ENCODE peak calls at places on chromosomes 12 and 14, in ten cellular contexts. X is HTR-8/SVneo; O is activated CD4-positive, alpha-beta T cell treated with anti-CD3 and anti-CD28 coated beads for 48 hours; V is thyroid gland; A is stimulated activated CD8-positive, alpha-beta memory T cell treated with anti-CD3 and anti-CD28 coated beads, Interleukin-4, amount 100 ng/mL, for 24 hours; N is naive B cell; K is A172; B is mammary epithelial cell; S is ovary; Q is WTC11. P is an unnamed sample.

GRCh38 chr12:56029666-56030293 is 8.9 kb downstream of the IKZF4 start:
- DNase-seq in X (peak), O (peak), V (peak), A (no peak), N (peak), K (no peak), B (no peak), S (no peak), Q (peak), P (no peak)

GRCh38 chr14:101774006-101774755 is 12.7 kb downstream of the PPP2R5C start:
- DNase-seq in X (no peak), O (no peak), V (no peak), A (no peak), N (peak), K (no peak), B (no peak), S (no peak), Q (no peak), P (no peak)

GRCh38 chr12:46027172-46027571 is 36.8 kb upstream of the SCAF11 start:
- DNase-seq in X (no peak), O (no peak), V (no peak), A (no peak), N (no peak), K (no peak), B (no peak), S (no peak), Q (no peak), P (no peak)

GRCh38 chr12:98440165-98440581 is 75.2 kb upstream of the TMPO start:
- DNase-seq in X (peak), O (peak), V (no peak), A (no peak), N (no peak), K (peak), B (peak), S (peak), Q (no peak), P (no peak)

GRCh38 chr12:131559517-131560516 is 151.1 kb upstream of the SFSWAP start:
- DNase-seq in X (no peak), O (peak), V (no peak), A (no peak), N (no peak), K (no peak), B (no peak), S (no peak), Q (no peak), P (no peak)

GRCh38 chr12:46439793-46440511 is 67.4 kb upstream of the SLC38A2 start:
- DNase-seq in X (no peak), O (no peak), V (no peak), A (no peak), N (no peak), K (no peak), B (peak), S (no peak), Q (no peak), P (no peak)

GRCh38 chr12:118714051-118714460 is 267.3 kb upstream of the SRRM4 start:
- DNase-seq in X (peak), O (peak), V (peak), A (no peak), N (no peak), K (no peak), B (no peak), S (no peak), Q (peak), P (no peak)

GRCh38 chr14:39547845-39548244 is 115.6 kb upstream of the FBXO33 start:
- DNase-seq in X (no peak), O (no peak), V (no peak), A (no peak), N (no peak), K (no peak), B (no peak), S (no peak), Q (no peak), P (no peak)

GRCh38 chr14:105622329-105622955 is 96.1 kb downstream of the TMEM121 start:
- DNase-seq in X (no peak), O (no peak), V (no peak), A (no peak), N (no peak), K (no peak), B (no peak), S (no peak), Q (no peak), P (no peak)

GRCh38 chr14:64501326-64502171 is 2.1 kb downstream of the ZBTB25 start:
- DNase-seq in X (peak), O (peak), V (peak), A (no peak), N (no peak), K (peak), B (peak), S (peak), Q (no peak), P (no peak)

P was measured in T-helper 17 cell.